ENCODE peak calls at places on chromosome 1, in seven cellular contexts. E is esophagus muscularis mucosa, N is IMR-90, P is upper lobe of left lung, F is stomach, H is HCT116, R is breast epithelium. Z is an unnamed sample.

GRCh38 chr1:26957306-26957705 is 3.0 kb downstream of the KDF1 start:
- DNase-seq in H (no peak), R (no peak), E (no peak), F (no peak), N (no peak), P (no peak), Z (no peak)

GRCh38 chr1:47568763-47569162 is 130.9 kb downstream of the FOXD2 start:
- DNase-seq in P (peak), F (no peak), N (no peak), R (no peak), E (no peak), H (no peak), Z (no peak)

GRCh38 chr1:27368872-27369703 is 2.3 kb upstream of the MAP3K6 start:
- DNase-seq in P (no peak), R (no peak), N (peak), H (no peak), F (no peak), E (no peak), Z (no peak)

GRCh38 chr1:34906756-34907155 is 22.7 kb downstream of the DLGAP3 start:
- DNase-seq in H (no peak), F (no peak), P (no peak), R (no peak), E (no peak), N (no peak), Z (no peak)

GRCh38 chr1:11738096-11738495 is 2.2 kb downstream of the AGTRAP start:
- DNase-seq in R (no peak), H (no peak), F (no peak), E (no peak), P (no peak), N (no peak), Z (no peak)

GRCh38 chr1:204545202-204545601 is 29.0 kb downstream of the MDM4 start:
- DNase-seq in R (no peak), F (no peak), H (no peak), N (peak), E (no peak), P (no peak), Z (no peak)

GRCh38 chr1:205517763-205518162 is 13.3 kb downstream of the CDK18 start:
- DNase-seq in N (no peak), P (no peak), R (no peak), E (no peak), H (no peak), F (no peak), Z (no peak)

GRCh38 chr1:8211620-8212442 is 106.1 kb upstream of the SLC45A1 start:
- DNase-seq in N (peak), H (peak), P (peak), F (peak), E (no peak), R (no peak), Z (peak)

GRCh38 chr1:234505774-234506114 is 26.8 kb upstream of the TARBP1 start:
- DNase-seq in F (no peak), H (no peak), P (no peak), N (peak), R (no peak), E (no peak), Z (no peak)

GRCh38 chr1:35298464-35298863 is 30.0 kb downstream of the ZMYM4 start:
- DNase-seq in N (peak), P (no peak), H (no peak), R (no peak), F (peak), E (no peak), Z (no peak)

GRCh38 chr1:43742026-43742425 is 34.7 kb downstream of the ST3GAL3 start:
- DNase-seq in F (no peak), P (no peak), E (no peak), N (no peak), R (no peak), H (no peak), Z (no peak)

GRCh38 chr1:17232759-17233661 is 15.9 kb upstream of the PADI3 start:
- DNase-seq in N (peak), E (no peak), H (peak), R (no peak), P (no peak), F (no peak), Z (no peak)

GRCh38 chr1:210754931-210755670 is 378.8 kb downstream of the KCNH1 start:
- DNase-seq in E (no peak), N (no peak), R (no peak), H (no peak), F (no peak), P (no peak), Z (no peak)

GRCh38 chr1:45221716-45222115 is 15.3 kb upstream of the ZSWIM5 start:
- DNase-seq in H (no peak), N (no peak), E (no peak), R (no peak), F (no peak), P (no peak), Z (no peak)

GRCh38 chr1:243977104-243977503 is 74.0 kb upstream of the ZBTB18 start:
- DNase-seq in E (no peak), F (no peak), P (no peak), N (no peak), H (no peak), R (no peak), Z (no peak)

GRCh38 chr1:89671775-89672488 is 39.0 kb downstream of the LRRC8C start:
- DNase-seq in E (no peak), H (no peak), F (no peak), P (no peak), R (no peak), N (peak), Z (no peak)

GRCh38 chr1:112267929-112268328 is 128.1 kb upstream of the CTTNBP2NL start:
- DNase-seq in P (no peak), R (no peak), E (no peak), F (no peak), N (no peak), H (no peak), Z (no peak)

GRCh38 chr1:171311771-171312558 is 2.0 kb upstream of the FMO4 start:
- DNase-seq in F (no peak), P (no peak), N (no peak), E (peak), H (no peak), R (no peak), Z (no peak)

GRCh38 chr1:222306011-222306410 is 241.9 kb downstream of the HHIPL2 start:
- DNase-seq in H (no peak), R (no peak), P (no peak), F (no peak), E (no peak), N (no peak), Z (no peak)

GRCh38 chr1:222306512-222306911 is 241.4 kb downstream of the HHIPL2 start:
- DNase-seq in R (no peak), N (no peak), H (no peak), F (no peak), E (no peak), P (no peak), Z (no peak)

GRCh38 chr1:222307621-222308020 is 240.3 kb downstream of the HHIPL2 start:
- DNase-seq in H (no peak), R (no peak), F (no peak), E (no peak), P (no peak), N (no peak), Z (no peak)

GRCh38 chr1:222314839-222315238 is 233.1 kb downstream of the HHIPL2 start:
- DNase-seq in F (no peak), N (no peak), H (no peak), E (no peak), R (no peak), P (no peak), Z (no peak)

DNA sequence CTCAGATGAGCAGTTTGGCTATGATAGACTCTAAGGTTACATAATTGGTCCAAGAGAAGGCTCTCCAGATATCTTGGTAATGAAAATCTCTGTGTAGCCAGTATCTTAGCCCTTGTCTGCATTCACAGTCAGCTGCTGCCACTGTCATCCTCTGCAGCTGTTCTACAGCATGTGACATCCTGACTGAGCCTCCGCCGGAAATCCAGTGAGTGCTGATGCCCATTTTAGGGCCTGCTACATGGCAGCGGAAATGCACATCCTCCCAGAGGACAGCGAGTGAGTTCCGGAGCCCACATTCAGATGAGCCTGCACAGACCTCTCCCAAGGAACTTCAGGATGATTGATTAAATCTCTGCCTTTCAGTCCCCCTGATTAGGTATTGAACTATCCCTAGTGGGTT is 237.1 kb downstream of the HHIPL2 start:
- DNase-seq in N (no peak), F (no peak), E (no peak), P (no peak), R (no peak), H (no peak), Z (no peak)
- TF ChIP-seq POLR2A in N (no peak), F (no peak), E (no peak), P (no peak), R (no peak), H (no peak), Z (no peak)

GRCh38 chr1:158019177-158019868 is 25.9 kb downstream of the KIRREL1 start:
- DNase-seq in N (peak), R (no peak), P (no peak), F (no peak), E (no peak), H (peak), Z (peak)
- TF ChIP-seq POLR2A in N (no peak), R (no peak), P (no peak), F (no peak), E (no peak), H (no peak), Z (no peak)

GRCh38 chr1:150561830-150562367 is 12.7 kb downstream of the ADAMTSL4 start:
- DNase-seq in F (peak), R (peak), P (peak), E (peak), H (peak), N (peak), Z (peak)
- TF ChIP-seq POLR2A in F (no peak), R (peak), P (no peak), E (no peak), H (peak), N (peak), Z (no peak)

GRCh38 chr1:53367503-53368313 is 39.8 kb upstream of the LRP8 start:
- DNase-seq in N (no peak), F (peak), H (no peak), P (no peak), E (peak), R (peak), Z (no peak)
- TF ChIP-seq POLR2A in N (no peak), F (no peak), H (no peak), P (no peak), E (no peak), R (no peak), Z (no peak)

GRCh38 chr1:38046333-38046883 is at the start of gene POU3F1:
- DNase-seq in N (no peak), F (no peak), H (no peak), R (no peak), P (peak), E (no peak), Z (no peak)
- TF ChIP-seq POLR2A in N (no peak), F (no peak), H (no peak), R (no peak), P (no peak), E (no peak), Z (no peak)

GRCh38 chr1:99590578-99591209 is 55.2 kb upstream of the PALMD start:
- DNase-seq in H (no peak), P (no peak), N (peak), R (no peak), E (no peak), F (no peak), Z (no peak)
- TF ChIP-seq POLR2A in H (no peak), P (no peak), N (no peak), R (no peak), E (no peak), F (no peak), Z (no peak)

DNA sequence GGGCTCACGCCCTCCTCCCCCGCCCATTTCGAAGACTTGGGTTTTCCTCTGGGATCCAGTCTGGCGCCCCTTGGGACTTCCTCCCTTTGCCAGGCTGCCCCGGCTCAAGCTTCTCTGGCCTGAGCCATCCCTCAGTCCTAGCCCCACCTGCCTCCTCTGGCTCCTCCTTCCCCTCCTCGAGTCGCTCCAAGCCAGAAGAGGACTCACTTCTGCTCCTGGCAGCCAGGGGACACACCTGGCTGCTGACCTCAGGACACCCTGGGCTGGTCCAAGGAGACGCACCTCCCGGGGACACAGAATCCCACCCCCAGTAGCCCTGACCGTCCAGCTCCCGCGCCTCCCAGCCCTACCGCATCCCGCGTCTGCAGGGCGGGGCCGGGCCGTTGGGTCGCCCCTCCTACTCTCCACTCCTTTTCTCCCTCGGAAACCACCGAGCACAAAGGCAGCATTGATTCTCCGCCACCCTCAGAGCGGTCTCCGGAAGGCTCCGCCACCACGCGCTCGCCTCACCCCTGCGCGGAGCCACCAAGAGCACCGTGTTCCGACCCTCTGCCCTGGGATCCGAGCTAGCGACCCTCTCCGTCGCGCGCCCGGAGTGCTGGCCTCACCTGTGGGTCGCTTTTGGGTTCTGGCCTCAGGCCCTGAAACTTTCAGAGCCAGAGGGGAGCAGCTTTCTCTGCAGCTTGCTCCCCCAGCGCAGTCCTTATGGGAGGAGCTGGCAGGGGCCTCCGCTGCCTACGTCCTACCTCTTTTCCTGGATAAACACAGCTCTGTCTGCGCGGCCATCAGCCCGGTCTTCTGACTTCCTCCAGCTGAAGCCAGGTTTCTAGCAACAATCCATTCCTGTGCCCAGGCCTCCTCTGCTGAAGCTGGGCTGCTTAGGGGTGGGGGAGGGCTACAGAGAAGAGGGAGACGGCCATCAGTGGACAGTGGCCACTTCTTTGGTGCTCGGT is at the start of gene C2CD4D:
- DNase-seq in N (no peak), P (peak), F (peak), H (peak), E (no peak), R (peak), Z (peak)
- TF ChIP-seq POLR2A in N (no peak), P (peak), F (peak), H (no peak), E (no peak), R (peak), Z (no peak)

GRCh38 chr1:150551784-150552691 is 2.8 kb downstream of the ADAMTSL4 start:
- DNase-seq in E (peak), P (peak), N (peak), R (peak), F (peak), H (no peak), Z (peak)
- TF ChIP-seq POLR2A in E (no peak), P (peak), N (no peak), R (no peak), F (no peak), H (no peak), Z (no peak)

DNA sequence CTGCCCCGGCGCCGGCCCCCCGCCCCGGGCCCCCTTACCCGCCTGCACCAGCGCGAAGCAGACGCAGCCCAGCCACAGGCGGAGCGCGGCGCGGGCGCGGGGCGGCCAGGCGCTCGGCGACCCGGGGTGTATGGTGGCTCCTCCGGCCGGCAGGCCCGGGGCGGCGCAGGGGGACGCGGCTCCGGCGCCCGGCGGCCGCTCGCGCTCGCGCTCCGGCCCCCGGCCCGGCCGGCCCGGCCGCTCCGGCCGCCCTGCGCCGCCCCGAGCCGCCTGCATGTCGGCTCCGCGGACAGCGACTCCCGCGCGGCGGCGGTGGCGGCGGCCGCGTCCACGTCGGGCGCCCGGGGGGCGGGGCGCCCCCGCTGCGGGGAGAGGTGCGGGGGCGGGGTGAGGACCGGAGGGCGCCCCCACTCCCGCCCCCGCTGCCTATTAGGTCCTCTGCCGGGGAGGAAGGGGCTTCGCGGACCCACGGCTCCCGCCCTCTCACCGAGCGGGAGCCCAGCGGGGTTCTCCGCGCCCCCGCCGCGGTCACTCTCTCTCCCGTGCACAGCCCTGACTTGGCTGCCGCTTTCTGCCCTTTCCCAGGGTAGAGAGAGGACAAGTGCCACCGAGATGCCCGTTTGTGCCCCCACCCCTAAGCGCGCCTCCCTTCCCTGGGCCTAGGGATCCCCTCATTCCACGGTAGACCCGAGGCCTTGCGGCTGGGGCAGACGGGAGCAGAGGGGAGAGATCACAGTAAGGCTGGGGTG is at the start of gene FNDC5:
- DNase-seq in H (no peak), P (peak), R (no peak), N (peak), F (no peak), E (no peak), Z (peak)
- TF ChIP-seq POLR2A in H (no peak), P (no peak), R (no peak), N (no peak), F (no peak), E (no peak), Z (no peak)